ENCODE peak calls at places on chromosome 15, in eight cellular contexts. X, E, J, Y, O, K, V and R are unnamed samples. For H3K4me1 and H3K36me3, the result is how much of the 10 kb centered on the place peaks cover.

GRCh38 chr15:59360896-59361295 is 11.8 kb downstream of the MYO1E start:
- DNase-seq in X (no peak), E (no peak), J (no peak), Y (peak), O (no peak), K (peak), V (no peak), R (no peak)

GRCh38 chr15:42279234-42279723 is 6.0 kb upstream of the TMEM87A start:
- DNase-seq in X (no peak), E (no peak), J (no peak), Y (no peak), O (no peak), K (no peak), V (no peak), R (no peak)

GRCh38 chr15:32636908-32637567 is 4.5 kb upstream of the SCG5 start:
- DNase-seq in X (no peak), E (no peak), J (no peak), Y (no peak), O (no peak), K (no peak), V (no peak), R (no peak)

GRCh38 chr15:37206690-37207089 is 106.3 kb upstream of the MEIS2 start:
- DNase-seq in X (no peak), E (no peak), J (no peak), Y (no peak), O (no peak), K (no peak), V (no peak), R (no peak)

GRCh38 chr15:47717036-47717611 is at the start of gene SEMA6D:
- DNase-seq in X (no peak), E (peak), J (peak), Y (peak), O (no peak), K (peak), V (peak), R (peak)

GRCh38 chr15:45456212-45457106 is 66.1 kb downstream of the SLC30A4 start:
- DNase-seq in X (peak), E (peak), J (peak), Y (peak), O (peak), K (peak), V (no peak), R (no peak)

GRCh38 chr15:95624616-95625361 is 705.7 kb upstream of the NR2F2 start:
- DNase-seq in X (no peak), E (no peak), J (no peak), Y (peak), O (no peak), K (no peak), V (no peak), R (no peak)

GRCh38 chr15:100715571-100716455 is 113.4 kb downstream of the ASB7 start:
- DNase-seq in X (no peak), E (no peak), J (peak), Y (no peak), O (no peak), K (peak), V (no peak), R (no peak)

GRCh38 chr15:96334017-96334704 is 3.7 kb downstream of the NR2F2 start:
- DNase-seq in X (no peak), E (no peak), J (no peak), Y (peak), O (no peak), K (no peak), V (peak), R (no peak)

GRCh38 chr15:60507596-60508424 is 28.9 kb upstream of the ICE2 start:
- DNase-seq in X (no peak), E (peak), J (no peak), Y (peak), O (no peak), K (peak), V (peak), R (peak)

GRCh38 chr15:63752075-63752684 is 81.6 kb downstream of the HERC1 start:
- DNase-seq in X (peak), E (peak), J (no peak), Y (peak), O (no peak), K (peak), V (no peak), R (no peak)

GRCh38 chr15:86044981-86045380 is 34.7 kb upstream of the AGBL1 start:
- DNase-seq in X (no peak), E (no peak), J (no peak), Y (no peak), O (no peak), K (no peak), V (no peak), R (no peak)

GRCh38 chr15:48119277-48119676 is 1.5 kb upstream of the SLC24A5 start:
- DNase-seq in X (no peak), E (no peak), J (no peak), Y (no peak), O (no peak), K (no peak), V (no peak), R (no peak)

GRCh38 chr15:35151381-35151780 is 66.3 kb upstream of the NANOGP8 start:
- DNase-seq in X (no peak), E (no peak), J (no peak), Y (no peak), O (no peak), K (no peak), V (no peak), R (no peak)

GRCh38 chr15:42413914-42414313 is 54.6 kb downstream of the CAPN3 start:
- DNase-seq in X (no peak), E (peak), J (no peak), Y (peak), O (no peak), K (no peak), V (no peak), R (no peak)

GRCh38 chr15:32682569-32682968 is 35.2 kb upstream of the GREM1 start:
- DNase-seq in X (no peak), E (peak), J (no peak), Y (peak), O (no peak), K (peak), V (no peak), R (no peak)

GRCh38 chr15:69185706-69186105 is 25.3 kb downstream of the GLCE start:
- DNase-seq in X (no peak), E (no peak), J (no peak), Y (no peak), O (no peak), K (no peak), V (no peak), R (no peak)

GRCh38 chr15:51620647-51621046 is 1.9 kb downstream of the DMXL2 start:
- DNase-seq in X (no peak), E (no peak), J (no peak), Y (no peak), O (no peak), K (no peak), V (no peak), R (no peak)

GRCh38 chr15:29682781-29683180 is 139.5 kb downstream of the TJP1 start:
- DNase-seq in X (no peak), E (no peak), J (no peak), Y (peak), O (no peak), K (no peak), V (no peak), R (no peak)

GRCh38 chr15:28094732-28095521 is 4.2 kb downstream of the OCA2 start:
- DNase-seq in X (no peak), E (peak), J (peak), Y (no peak), O (no peak), K (no peak), V (no peak), R (no peak)

GRCh38 chr15:43854801-43855200 is 28.0 kb downstream of the WDR76 start:
- DNase-seq in X (no peak), E (peak), J (no peak), Y (no peak), O (no peak), K (peak), V (no peak), R (no peak)

GRCh38 chr15:91950631-91951384 is 97.3 kb downstream of the SLCO3A1 start:
- DNase-seq in X (no peak), E (peak), J (no peak), Y (peak), O (no peak), K (peak), V (no peak), R (no peak)

DNA sequence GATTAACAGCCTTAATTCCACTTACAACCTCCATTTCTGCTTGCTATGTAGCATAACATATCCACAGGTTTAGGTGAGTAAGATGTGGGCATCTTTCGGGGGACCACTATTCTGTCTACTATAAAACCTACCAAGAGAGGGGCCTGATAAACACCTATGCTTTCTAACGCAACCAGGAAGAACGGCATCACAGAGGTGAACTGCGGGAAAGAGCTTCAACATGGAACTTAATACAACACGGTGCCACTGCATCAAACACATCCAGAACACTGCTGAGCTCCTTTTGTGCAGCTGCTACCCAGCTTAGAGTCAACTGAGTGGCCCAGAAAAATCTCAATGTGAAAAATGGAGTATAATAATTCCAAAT is 119.2 kb downstream of the ATP10A start:
- DNase-seq in X (no peak), E (no peak), J (no peak), Y (no peak), O (no peak), K (no peak), V (no peak), R (no peak)
- H3K4me1 ChIP-seq in X (under half), E (under half), J (under half), Y (under half), O (under half), K (under half), V (under half), R (under half)

DNA sequence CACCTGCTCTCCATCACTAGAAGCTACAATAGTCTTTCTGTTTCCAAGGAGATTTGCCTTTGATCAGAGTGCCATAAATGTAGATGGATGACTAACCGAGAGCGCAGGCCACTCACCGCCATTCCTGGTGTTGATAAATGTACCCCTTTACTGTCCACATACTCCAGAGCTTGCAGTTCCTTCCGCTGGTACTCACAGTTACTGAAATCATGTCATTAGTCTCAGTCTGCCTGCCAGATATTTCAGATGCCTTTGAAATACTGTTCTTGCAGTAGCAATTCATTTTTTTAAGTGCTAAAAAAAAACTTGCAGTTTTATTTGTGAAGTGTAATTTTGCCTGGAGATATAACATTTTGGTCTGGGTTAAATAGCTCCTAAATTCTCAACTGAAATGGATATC is 72.3 kb downstream of the BLM start:
- DNase-seq in X (no peak), E (no peak), J (no peak), Y (peak), O (no peak), K (no peak), V (no peak), R (no peak)
- H3K36me3 ChIP-seq in X (under half), E (under half), J (under half), Y (under half), O (under half), K (under half), V (half or more), R (under half)

DNA sequence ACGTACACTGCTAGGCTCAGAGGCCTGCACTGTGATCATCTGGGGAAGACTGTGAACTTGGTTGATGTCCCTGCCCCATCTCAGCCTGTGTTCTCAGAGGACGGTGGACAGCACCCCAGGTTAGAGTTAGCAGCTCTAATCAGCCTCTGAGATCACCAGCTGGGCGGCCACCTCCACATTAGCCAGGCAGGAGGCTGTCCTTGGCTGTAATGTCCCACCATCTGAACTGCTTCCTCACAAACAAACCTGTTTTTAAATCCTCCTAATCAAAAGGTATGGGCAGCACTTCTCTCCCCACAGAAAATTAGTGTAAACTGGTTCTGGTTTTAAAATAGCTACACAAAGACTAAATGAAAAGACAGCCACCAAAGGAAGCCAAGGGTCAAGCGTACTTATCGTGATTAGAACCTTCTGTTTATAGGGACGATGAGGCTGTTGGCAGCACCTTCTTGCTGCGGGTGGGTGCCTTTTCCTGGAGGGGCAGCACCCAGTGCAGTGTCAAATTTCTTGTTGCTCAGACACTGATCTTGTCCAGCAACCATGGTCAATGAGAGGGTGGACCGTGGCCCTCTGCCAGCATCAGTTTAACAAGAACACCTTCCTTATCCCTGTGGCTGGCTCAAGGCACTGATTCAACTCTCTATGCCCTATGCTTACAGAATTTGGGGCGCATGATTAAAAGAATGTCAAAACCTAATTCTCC is 24.6 kb downstream of the ACSBG1 start:
- DNase-seq in X (no peak), E (no peak), J (no peak), Y (no peak), O (no peak), K (no peak), V (no peak), R (no peak)
- H3K4me1 ChIP-seq in X (half or more), E (under half), J (half or more), Y (under half), O (under half), K (under half), V (under half), R (under half)

GRCh38 chr15:40992825-40993224 is 39.6 kb downstream of the CHAC1 start:
- DNase-seq in X (no peak), E (no peak), J (no peak), Y (no peak), O (no peak), K (no peak), V (no peak), R (no peak)
- H3K36me3 ChIP-seq in X (under half), E (under half), J (half or more), Y (under half), O (under half), K (under half), V (half or more), R (under half)

GRCh38 chr15:83276661-83277060 is 7.8 kb downstream of the BNC1 start:
- DNase-seq in X (no peak), E (peak), J (no peak), Y (peak), O (no peak), K (no peak), V (no peak), R (no peak)
- H3K4me1 ChIP-seq in X (under half), E (under half), J (under half), Y (under half), O (under half), K (under half), V (under half), R (under half)

GRCh38 chr15:74917676-74918075 is 11.0 kb upstream of the FAM219B start:
- DNase-seq in X (no peak), E (no peak), J (no peak), Y (no peak), O (no peak), K (peak), V (no peak), R (no peak)
- H3K36me3 ChIP-seq in X (under half), E (under half), J (half or more), Y (under half), O (under half), K (under half), V (half or more), R (under half)

DNA sequence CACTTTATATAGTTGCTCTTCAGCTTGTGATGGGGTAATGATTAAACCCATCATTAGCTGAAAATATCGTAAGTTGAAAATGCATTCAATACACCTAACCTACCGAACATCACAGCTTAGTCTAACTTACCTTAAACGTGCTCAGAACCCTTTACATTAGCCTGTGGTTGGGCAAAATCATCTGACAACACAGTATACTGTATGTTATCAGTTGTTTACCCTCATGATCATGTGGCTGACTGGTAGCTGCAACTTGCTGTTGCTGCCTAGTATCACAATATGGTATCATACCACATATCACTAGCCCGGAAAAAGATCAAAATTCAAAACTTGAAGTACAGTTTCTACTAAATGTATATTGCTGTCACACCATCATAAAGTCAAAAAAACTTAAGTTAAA is 9.5 kb downstream of the ZNF280D start:
- DNase-seq in X (no peak), E (no peak), J (no peak), Y (no peak), O (no peak), K (no peak), V (no peak), R (no peak)
- H3K4me1 ChIP-seq in X (under half), E (under half), J (under half), Y (under half), O (under half), K (under half), V (under half), R (under half)

GRCh38 chr15:74850398-74850797 is 7.4 kb upstream of the ULK3 start:
- DNase-seq in X (no peak), E (no peak), J (no peak), Y (no peak), O (no peak), K (no peak), V (no peak), R (no peak)
- H3K36me3 ChIP-seq in X (under half), E (under half), J (half or more), Y (under half), O (under half), K (under half), V (half or more), R (under half)

DNA sequence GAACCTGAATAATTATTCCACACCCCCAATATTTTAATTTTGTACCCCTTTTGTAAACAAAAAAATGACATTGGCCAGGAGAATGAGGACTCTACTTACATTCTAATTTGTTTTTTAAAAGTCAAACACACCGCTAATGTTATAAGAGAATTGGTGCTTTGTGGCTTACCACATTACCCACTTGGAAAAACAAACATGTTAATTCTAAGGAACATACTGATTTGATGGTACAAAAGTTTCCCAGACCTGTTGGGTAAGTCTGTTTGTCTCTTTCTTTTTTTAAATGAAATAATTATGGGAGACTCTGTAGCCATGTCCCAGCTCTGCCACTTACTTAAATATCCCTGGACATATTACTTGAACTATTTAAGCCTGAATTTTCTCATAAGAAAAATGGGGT is 352.5 kb upstream of the C2CD4B start:
- DNase-seq in X (no peak), E (no peak), J (no peak), Y (peak), O (no peak), K (peak), V (no peak), R (no peak)
- H3K4me1 ChIP-seq in X (under half), E (under half), J (half or more), Y (under half), O (under half), K (under half), V (under half), R (under half)